ENCODE peak calls at places on chromosomes 5 and 9, in six cellular contexts. One of them, this sample, is unnamed.

GRCh38 chr5:147930759-147931158 is 24.4 kb upstream of the C5orf46 start:
- DNase-seq in fibroblast of the aortic adventitia: no peak
- DNase-seq in upper lobe of right lung: no peak
- DNase-seq in progenitor cell of endocrine pancreas: no peak
- DNase-seq in WTC11: no peak
- DNase-seq in AG09319: no peak
- DNase-seq in this sample: no peak

GRCh38 chr5:153352685-153353219 is 137.7 kb upstream of the GRIA1 start:
- DNase-seq in AG09319: no peak
- DNase-seq in WTC11: no peak
- DNase-seq in fibroblast of the aortic adventitia: no peak
- DNase-seq in upper lobe of right lung: no peak
- DNase-seq in progenitor cell of endocrine pancreas: no peak
- DNase-seq in this sample: no peak

GRCh38 chr5:111384220-111384619 is 128.1 kb downstream of the STARD4 start:
- DNase-seq in AG09319: no peak
- DNase-seq in WTC11: no peak
- DNase-seq in progenitor cell of endocrine pancreas: no peak
- DNase-seq in upper lobe of right lung: no peak
- DNase-seq in fibroblast of the aortic adventitia: peak
- DNase-seq in this sample: no peak

GRCh38 chr9:112408285-112408684 is 28.4 kb downstream of the HSDL2 start:
- DNase-seq in upper lobe of right lung: no peak
- DNase-seq in AG09319: no peak
- DNase-seq in WTC11: no peak
- DNase-seq in fibroblast of the aortic adventitia: no peak
- DNase-seq in progenitor cell of endocrine pancreas: no peak
- DNase-seq in this sample: no peak

GRCh38 chr9:34139477-34140146 is 13.1 kb upstream of the DCAF12 start:
- DNase-seq in upper lobe of right lung: no peak
- DNase-seq in progenitor cell of endocrine pancreas: no peak
- DNase-seq in fibroblast of the aortic adventitia: peak
- DNase-seq in AG09319: peak
- DNase-seq in WTC11: no peak
- DNase-seq in this sample: no peak

GRCh38 chr9:9142001-9142400 is 1342.4 kb upstream of the DMAC1 start:
- DNase-seq in WTC11: peak
- DNase-seq in fibroblast of the aortic adventitia: no peak
- DNase-seq in progenitor cell of endocrine pancreas: no peak
- DNase-seq in AG09319: no peak
- DNase-seq in upper lobe of right lung: no peak
- DNase-seq in this sample: no peak

GRCh38 chr9:34179528-34180138 is 790 bp downstream of the UBAP1 start:
- DNase-seq in WTC11: no peak
- DNase-seq in progenitor cell of endocrine pancreas: no peak
- DNase-seq in fibroblast of the aortic adventitia: peak
- DNase-seq in AG09319: peak
- DNase-seq in upper lobe of right lung: peak
- DNase-seq in this sample: peak

GRCh38 chr9:33740075-33740474 is 55.3 kb upstream of the PRSS3 start:
- DNase-seq in fibroblast of the aortic adventitia: no peak
- DNase-seq in AG09319: no peak
- DNase-seq in progenitor cell of endocrine pancreas: no peak
- DNase-seq in WTC11: no peak
- DNase-seq in upper lobe of right lung: no peak
- DNase-seq in this sample: no peak

GRCh38 chr5:181170996-181171395 is 23.6 kb downstream of the OR2V2 start:
- DNase-seq in fibroblast of the aortic adventitia: no peak
- DNase-seq in WTC11: no peak
- DNase-seq in AG09319: no peak
- DNase-seq in upper lobe of right lung: no peak
- DNase-seq in progenitor cell of endocrine pancreas: no peak
- DNase-seq in this sample: no peak

GRCh38 chr5:173971681-173972080 is 17.3 kb upstream of the C5orf47 start:
- DNase-seq in AG09319: no peak
- DNase-seq in upper lobe of right lung: no peak
- DNase-seq in WTC11: no peak
- DNase-seq in fibroblast of the aortic adventitia: no peak
- DNase-seq in progenitor cell of endocrine pancreas: no peak
- DNase-seq in this sample: peak

GRCh38 chr5:9888517-9888916 is 258.4 kb upstream of the TAS2R1 start:
- DNase-seq in fibroblast of the aortic adventitia: peak
- DNase-seq in upper lobe of right lung: no peak
- DNase-seq in AG09319: peak
- DNase-seq in progenitor cell of endocrine pancreas: no peak
- DNase-seq in WTC11: no peak
- DNase-seq in this sample: no peak

GRCh38 chr9:129874261-129875101 is 39.2 kb downstream of the USP20 start:
- DNase-seq in WTC11: no peak
- DNase-seq in fibroblast of the aortic adventitia: no peak
- DNase-seq in AG09319: no peak
- DNase-seq in upper lobe of right lung: no peak
- DNase-seq in progenitor cell of endocrine pancreas: no peak
- DNase-seq in this sample: no peak

GRCh38 chr9:88710449-88710848 is 175.5 kb downstream of the NXNL2 start:
- DNase-seq in upper lobe of right lung: no peak
- DNase-seq in WTC11: no peak
- DNase-seq in AG09319: no peak
- DNase-seq in fibroblast of the aortic adventitia: no peak
- DNase-seq in progenitor cell of endocrine pancreas: no peak
- DNase-seq in this sample: no peak

GRCh38 chr5:97412959-97413358 is 229.9 kb upstream of the RIOK2 start:
- DNase-seq in fibroblast of the aortic adventitia: no peak
- DNase-seq in WTC11: no peak
- DNase-seq in upper lobe of right lung: no peak
- DNase-seq in progenitor cell of endocrine pancreas: no peak
- DNase-seq in AG09319: no peak
- DNase-seq in this sample: no peak

GRCh38 chr5:121752149-121752548 is 99.5 kb upstream of the FTMT start:
- DNase-seq in upper lobe of right lung: no peak
- DNase-seq in progenitor cell of endocrine pancreas: no peak
- DNase-seq in AG09319: no peak
- DNase-seq in fibroblast of the aortic adventitia: no peak
- DNase-seq in WTC11: no peak
- DNase-seq in this sample: no peak

GRCh38 chr5:137607771-137608170 is 108.6 kb upstream of the SPOCK1 start:
- DNase-seq in upper lobe of right lung: no peak
- DNase-seq in WTC11: no peak
- DNase-seq in fibroblast of the aortic adventitia: no peak
- DNase-seq in AG09319: no peak
- DNase-seq in progenitor cell of endocrine pancreas: no peak
- DNase-seq in this sample: no peak

GRCh38 chr5:137606401-137606800 is 107.3 kb upstream of the SPOCK1 start:
- DNase-seq in AG09319: no peak
- DNase-seq in progenitor cell of endocrine pancreas: no peak
- DNase-seq in upper lobe of right lung: no peak
- DNase-seq in fibroblast of the aortic adventitia: no peak
- DNase-seq in WTC11: no peak
- DNase-seq in this sample: no peak

GRCh38 chr5:137604348-137605095 is 105.4 kb upstream of the SPOCK1 start:
- DNase-seq in fibroblast of the aortic adventitia: no peak
- DNase-seq in AG09319: no peak
- DNase-seq in progenitor cell of endocrine pancreas: no peak
- DNase-seq in upper lobe of right lung: no peak
- DNase-seq in WTC11: no peak
- DNase-seq in this sample: no peak

GRCh38 chr5:137603891-137604290 is 104.8 kb upstream of the SPOCK1 start:
- DNase-seq in WTC11: no peak
- DNase-seq in upper lobe of right lung: no peak
- DNase-seq in fibroblast of the aortic adventitia: no peak
- DNase-seq in AG09319: no peak
- DNase-seq in progenitor cell of endocrine pancreas: no peak
- DNase-seq in this sample: no peak

GRCh38 chr5:137605377-137605776 is 106.3 kb upstream of the SPOCK1 start:
- DNase-seq in WTC11: no peak
- DNase-seq in progenitor cell of endocrine pancreas: no peak
- DNase-seq in AG09319: no peak
- DNase-seq in fibroblast of the aortic adventitia: peak
- DNase-seq in upper lobe of right lung: no peak
- DNase-seq in this sample: no peak
- TF ChIP-seq CTCF in WTC11: no peak
- TF ChIP-seq CTCF in progenitor cell of endocrine pancreas: no peak
- TF ChIP-seq CTCF in AG09319: peak
- TF ChIP-seq CTCF in fibroblast of the aortic adventitia: peak
- TF ChIP-seq CTCF in upper lobe of right lung: no peak
- TF ChIP-seq CTCF in this sample: no peak

DNA sequence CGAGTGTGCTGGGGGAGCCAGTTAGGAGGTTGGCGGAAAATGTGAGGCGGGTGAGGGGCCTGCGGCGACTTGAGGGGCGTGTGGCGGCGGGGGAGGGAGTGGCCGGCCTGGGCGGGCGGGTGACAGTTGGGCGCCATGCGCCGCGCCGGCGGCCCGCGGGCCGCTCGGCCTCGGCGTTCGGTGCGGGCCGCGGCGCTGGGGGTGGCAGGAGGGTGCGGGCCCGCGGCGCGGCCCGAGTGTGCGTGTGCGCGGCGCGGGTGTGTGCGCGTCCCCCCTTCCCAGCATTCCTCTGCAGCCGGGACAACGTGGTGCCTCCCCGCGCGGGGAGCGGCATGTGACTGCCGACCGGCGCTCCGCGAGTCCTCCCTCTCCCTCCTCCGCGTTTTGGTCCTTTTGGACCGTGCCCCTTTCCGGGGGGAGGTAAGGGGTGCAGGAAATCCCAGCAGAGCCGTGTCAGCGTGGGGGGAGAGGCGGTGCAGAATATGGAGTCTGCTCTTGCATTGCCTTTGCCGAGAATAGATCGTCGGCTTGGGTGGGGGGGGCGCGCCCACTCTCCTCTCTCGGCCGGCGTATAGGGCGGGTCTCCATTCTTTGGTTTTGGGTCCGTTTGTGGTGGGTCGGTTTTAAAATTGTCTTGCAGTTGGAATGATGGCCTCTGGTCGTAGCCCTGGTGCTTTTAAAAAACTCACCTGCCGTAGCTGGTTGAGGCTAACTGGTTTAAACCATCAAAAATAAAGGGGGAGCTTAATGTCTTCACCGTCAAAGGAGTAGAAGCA is 1.9 kb downstream of the LARP1 start:
- DNase-seq in AG09319: no peak
- DNase-seq in WTC11: peak
- DNase-seq in upper lobe of right lung: peak
- DNase-seq in fibroblast of the aortic adventitia: peak
- DNase-seq in progenitor cell of endocrine pancreas: no peak
- DNase-seq in this sample: peak
- TF ChIP-seq CTCF in AG09319: no peak
- TF ChIP-seq CTCF in WTC11: no peak
- TF ChIP-seq CTCF in upper lobe of right lung: no peak
- TF ChIP-seq CTCF in fibroblast of the aortic adventitia: no peak
- TF ChIP-seq CTCF in progenitor cell of endocrine pancreas: no peak
- TF ChIP-seq CTCF in this sample: no peak

GRCh38 chr5:137372386-137373160 is 126.6 kb downstream of the SPOCK1 start:
- DNase-seq in upper lobe of right lung: no peak
- DNase-seq in fibroblast of the aortic adventitia: peak
- DNase-seq in AG09319: no peak
- DNase-seq in progenitor cell of endocrine pancreas: no peak
- DNase-seq in WTC11: no peak
- DNase-seq in this sample: no peak

GRCh38 chr5:137370096-137370495 is 129.0 kb downstream of the SPOCK1 start:
- DNase-seq in AG09319: no peak
- DNase-seq in progenitor cell of endocrine pancreas: no peak
- DNase-seq in WTC11: no peak
- DNase-seq in fibroblast of the aortic adventitia: no peak
- DNase-seq in upper lobe of right lung: no peak
- DNase-seq in this sample: no peak

GRCh38 chr5:137370511-137371071 is 128.5 kb downstream of the SPOCK1 start:
- DNase-seq in progenitor cell of endocrine pancreas: no peak
- DNase-seq in upper lobe of right lung: no peak
- DNase-seq in fibroblast of the aortic adventitia: no peak
- DNase-seq in AG09319: no peak
- DNase-seq in WTC11: no peak
- DNase-seq in this sample: no peak

GRCh38 chr5:137376127-137376526 is 123.0 kb downstream of the SPOCK1 start:
- DNase-seq in WTC11: peak
- DNase-seq in upper lobe of right lung: peak
- DNase-seq in AG09319: no peak
- DNase-seq in progenitor cell of endocrine pancreas: no peak
- DNase-seq in fibroblast of the aortic adventitia: no peak
- DNase-seq in this sample: no peak

DNA sequence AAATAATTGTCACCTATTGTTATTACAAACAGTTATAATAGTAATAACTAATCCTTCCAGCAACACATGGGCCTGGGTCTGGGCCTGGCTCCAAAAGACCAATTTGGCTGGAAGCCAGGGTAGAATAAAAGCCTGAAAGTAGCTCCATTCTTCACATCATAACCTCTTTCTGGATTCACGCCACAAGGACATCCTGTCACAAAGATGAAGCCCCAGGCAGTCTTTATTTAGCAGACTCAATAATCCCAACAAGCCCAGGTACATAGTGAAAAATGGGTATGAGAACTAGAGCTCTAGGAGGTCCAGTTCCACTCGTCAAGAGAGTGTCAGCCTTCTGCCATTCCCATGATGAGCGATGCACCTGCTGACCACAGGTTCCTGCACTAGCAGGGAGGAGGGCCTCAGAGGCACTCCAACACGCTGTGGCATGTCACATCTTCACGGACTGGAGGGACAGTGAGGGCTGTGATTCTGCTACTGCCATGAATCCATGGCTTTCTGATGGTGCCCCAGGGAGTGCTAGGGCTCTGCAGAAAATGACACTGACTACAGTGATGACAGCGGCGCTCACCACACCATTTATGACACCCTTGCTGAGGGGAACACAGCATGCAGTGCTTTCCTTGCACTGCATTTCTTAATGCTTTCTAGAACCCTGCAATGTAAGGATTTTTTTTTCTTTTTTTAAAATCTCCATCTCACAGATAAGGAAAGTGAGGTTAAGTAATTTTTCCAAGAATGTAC is 124.8 kb downstream of the SPOCK1 start:
- DNase-seq in fibroblast of the aortic adventitia: no peak
- DNase-seq in progenitor cell of endocrine pancreas: no peak
- DNase-seq in upper lobe of right lung: no peak
- DNase-seq in WTC11: no peak
- DNase-seq in AG09319: no peak
- DNase-seq in this sample: no peak
- TF ChIP-seq CTCF in fibroblast of the aortic adventitia: no peak
- TF ChIP-seq CTCF in progenitor cell of endocrine pancreas: no peak
- TF ChIP-seq CTCF in upper lobe of right lung: no peak
- TF ChIP-seq CTCF in WTC11: no peak
- TF ChIP-seq CTCF in AG09319: no peak
- TF ChIP-seq CTCF in this sample: no peak

GRCh38 chr5:158940977-158941376 is 158.7 kb downstream of the EBF1 start:
- DNase-seq in progenitor cell of endocrine pancreas: no peak
- DNase-seq in fibroblast of the aortic adventitia: no peak
- DNase-seq in AG09319: no peak
- DNase-seq in upper lobe of right lung: no peak
- DNase-seq in WTC11: no peak
- DNase-seq in this sample: no peak

GRCh38 chr5:158947831-158948230 is 151.9 kb downstream of the EBF1 start:
- DNase-seq in AG09319: no peak
- DNase-seq in fibroblast of the aortic adventitia: peak
- DNase-seq in progenitor cell of endocrine pancreas: no peak
- DNase-seq in upper lobe of right lung: no peak
- DNase-seq in WTC11: no peak
- DNase-seq in this sample: no peak

GRCh38 chr5:158942217-158942616 is 157.5 kb downstream of the EBF1 start:
- DNase-seq in fibroblast of the aortic adventitia: no peak
- DNase-seq in WTC11: no peak
- DNase-seq in upper lobe of right lung: no peak
- DNase-seq in AG09319: no peak
- DNase-seq in progenitor cell of endocrine pancreas: no peak
- DNase-seq in this sample: no peak

GRCh38 chr5:158943057-158943456 is 156.7 kb downstream of the EBF1 start:
- DNase-seq in WTC11: no peak
- DNase-seq in progenitor cell of endocrine pancreas: no peak
- DNase-seq in upper lobe of right lung: no peak
- DNase-seq in fibroblast of the aortic adventitia: peak
- DNase-seq in AG09319: peak
- DNase-seq in this sample: peak

GRCh38 chr5:158943569-158943968 is 156.1 kb downstream of the EBF1 start:
- DNase-seq in upper lobe of right lung: no peak
- DNase-seq in progenitor cell of endocrine pancreas: no peak
- DNase-seq in fibroblast of the aortic adventitia: no peak
- DNase-seq in AG09319: no peak
- DNase-seq in WTC11: no peak
- DNase-seq in this sample: no peak
- TF ChIP-seq CTCF in upper lobe of right lung: no peak
- TF ChIP-seq CTCF in progenitor cell of endocrine pancreas: no peak
- TF ChIP-seq CTCF in fibroblast of the aortic adventitia: no peak
- TF ChIP-seq CTCF in AG09319: no peak
- TF ChIP-seq CTCF in WTC11: no peak
- TF ChIP-seq CTCF in this sample: no peak

This sample was measured in GM13976.